ENCODE peak calls at places on chromosomes 4 and X, in eight cellular contexts. One of them, this sample, is unnamed. For H3K4me1, the result is how much of the 10 kb centered on the place peaks cover.

GRCh38 chr4:26310264-26310663 is 10.6 kb upstream of the RBPJ start:
- DNase-seq in CD8-positive, alpha-beta T cell: no peak
- DNase-seq in ascending aorta: no peak
- DNase-seq in heart right ventricle: no peak
- DNase-seq in prostate gland: no peak
- DNase-seq in adipocyte: no peak
- DNase-seq in upper lobe of right lung: no peak
- DNase-seq in left lung: no peak
- DNase-seq in this sample: no peak

GRCh38 chr4:2255501-2256155 is 6.3 kb downstream of the MXD4 start:
- DNase-seq in left lung: peak
- DNase-seq in adipocyte: no peak
- DNase-seq in prostate gland: peak
- DNase-seq in upper lobe of right lung: peak
- DNase-seq in heart right ventricle: peak
- DNase-seq in ascending aorta: peak
- DNase-seq in CD8-positive, alpha-beta T cell: no peak
- DNase-seq in this sample: no peak

GRCh38 chrX:7921750-7922149 is 5.5 kb downstream of the PNPLA4 start:
- DNase-seq in CD8-positive, alpha-beta T cell: no peak
- DNase-seq in upper lobe of right lung: no peak
- DNase-seq in adipocyte: no peak
- DNase-seq in heart right ventricle: no peak
- DNase-seq in ascending aorta: no peak
- DNase-seq in prostate gland: no peak
- DNase-seq in left lung: no peak
- DNase-seq in this sample: no peak

GRCh38 chrX:9682456-9682855 is 83.2 kb downstream of the GPR143 start:
- DNase-seq in prostate gland: no peak
- DNase-seq in left lung: no peak
- DNase-seq in heart right ventricle: no peak
- DNase-seq in CD8-positive, alpha-beta T cell: no peak
- DNase-seq in ascending aorta: no peak
- DNase-seq in upper lobe of right lung: no peak
- DNase-seq in adipocyte: peak
- DNase-seq in this sample: no peak

GRCh38 chr4:152815078-152815477 is 35.3 kb downstream of the ARFIP1 start:
- DNase-seq in CD8-positive, alpha-beta T cell: no peak
- DNase-seq in left lung: no peak
- DNase-seq in adipocyte: peak
- DNase-seq in prostate gland: no peak
- DNase-seq in heart right ventricle: no peak
- DNase-seq in ascending aorta: no peak
- DNase-seq in upper lobe of right lung: no peak
- DNase-seq in this sample: no peak

GRCh38 chr4:134326866-134327265 is 125.3 kb upstream of the PABPC4L start:
- DNase-seq in prostate gland: no peak
- DNase-seq in heart right ventricle: no peak
- DNase-seq in upper lobe of right lung: no peak
- DNase-seq in ascending aorta: no peak
- DNase-seq in adipocyte: no peak
- DNase-seq in CD8-positive, alpha-beta T cell: no peak
- DNase-seq in left lung: no peak
- DNase-seq in this sample: no peak

GRCh38 chr4:145043306-145043705 is 54.7 kb downstream of the ANAPC10 start:
- DNase-seq in upper lobe of right lung: no peak
- DNase-seq in left lung: no peak
- DNase-seq in adipocyte: no peak
- DNase-seq in prostate gland: no peak
- DNase-seq in heart right ventricle: no peak
- DNase-seq in CD8-positive, alpha-beta T cell: no peak
- DNase-seq in ascending aorta: no peak
- DNase-seq in this sample: no peak

GRCh38 chr4:8695237-8696219 is 103.0 kb downstream of the CPZ start:
- DNase-seq in heart right ventricle: no peak
- DNase-seq in ascending aorta: no peak
- DNase-seq in upper lobe of right lung: peak
- DNase-seq in adipocyte: no peak
- DNase-seq in left lung: no peak
- DNase-seq in CD8-positive, alpha-beta T cell: no peak
- DNase-seq in prostate gland: no peak
- DNase-seq in this sample: no peak

GRCh38 chrX:132489256-132490085 is 633 bp upstream of the MBNL3 start:
- DNase-seq in heart right ventricle: peak
- DNase-seq in prostate gland: peak
- DNase-seq in ascending aorta: peak
- DNase-seq in adipocyte: peak
- DNase-seq in left lung: peak
- DNase-seq in upper lobe of right lung: peak
- DNase-seq in CD8-positive, alpha-beta T cell: peak
- DNase-seq in this sample: peak

GRCh38 chr4:164381859-164382258 is 372.1 kb upstream of the SMIM31 start:
- DNase-seq in prostate gland: no peak
- DNase-seq in upper lobe of right lung: no peak
- DNase-seq in heart right ventricle: no peak
- DNase-seq in adipocyte: no peak
- DNase-seq in left lung: no peak
- DNase-seq in ascending aorta: no peak
- DNase-seq in CD8-positive, alpha-beta T cell: no peak
- DNase-seq in this sample: no peak

GRCh38 chr4:77047037-77047436 is 28.8 kb downstream of the CCNI start:
- DNase-seq in left lung: no peak
- DNase-seq in CD8-positive, alpha-beta T cell: no peak
- DNase-seq in prostate gland: no peak
- DNase-seq in adipocyte: peak
- DNase-seq in heart right ventricle: no peak
- DNase-seq in ascending aorta: no peak
- DNase-seq in upper lobe of right lung: no peak
- DNase-seq in this sample: no peak

GRCh38 chr4:105509291-105509690 is 35.4 kb upstream of the PPA2 start:
- DNase-seq in CD8-positive, alpha-beta T cell: no peak
- DNase-seq in prostate gland: no peak
- DNase-seq in heart right ventricle: no peak
- DNase-seq in adipocyte: no peak
- DNase-seq in upper lobe of right lung: no peak
- DNase-seq in left lung: no peak
- DNase-seq in ascending aorta: no peak
- DNase-seq in this sample: no peak

GRCh38 chrX:67555578-67556203 is 11.9 kb downstream of the AR start:
- DNase-seq in upper lobe of right lung: no peak
- DNase-seq in CD8-positive, alpha-beta T cell: no peak
- DNase-seq in prostate gland: no peak
- DNase-seq in ascending aorta: no peak
- DNase-seq in heart right ventricle: no peak
- DNase-seq in left lung: peak
- DNase-seq in adipocyte: peak
- DNase-seq in this sample: no peak

GRCh38 chrX:53715336-53715924 is 28.9 kb upstream of the HUWE1 start:
- DNase-seq in heart right ventricle: no peak
- DNase-seq in left lung: no peak
- DNase-seq in ascending aorta: no peak
- DNase-seq in prostate gland: no peak
- DNase-seq in CD8-positive, alpha-beta T cell: no peak
- DNase-seq in upper lobe of right lung: no peak
- DNase-seq in adipocyte: no peak
- DNase-seq in this sample: no peak

GRCh38 chrX:72100824-72101351 is 30.8 kb downstream of the RTL5 start:
- DNase-seq in adipocyte: no peak
- DNase-seq in upper lobe of right lung: peak
- DNase-seq in left lung: peak
- DNase-seq in heart right ventricle: no peak
- DNase-seq in ascending aorta: no peak
- DNase-seq in CD8-positive, alpha-beta T cell: peak
- DNase-seq in prostate gland: no peak
- DNase-seq in this sample: peak
- H3K4me3 ChIP-seq in adipocyte: no peak
- H3K4me3 ChIP-seq in upper lobe of right lung: no peak
- H3K4me3 ChIP-seq in left lung: no peak
- H3K4me3 ChIP-seq in heart right ventricle: no peak
- H3K4me3 ChIP-seq in ascending aorta: no peak
- H3K4me3 ChIP-seq in CD8-positive, alpha-beta T cell: no peak
- H3K4me3 ChIP-seq in prostate gland: no peak
- H3K4me3 ChIP-seq in this sample: peak

DNA sequence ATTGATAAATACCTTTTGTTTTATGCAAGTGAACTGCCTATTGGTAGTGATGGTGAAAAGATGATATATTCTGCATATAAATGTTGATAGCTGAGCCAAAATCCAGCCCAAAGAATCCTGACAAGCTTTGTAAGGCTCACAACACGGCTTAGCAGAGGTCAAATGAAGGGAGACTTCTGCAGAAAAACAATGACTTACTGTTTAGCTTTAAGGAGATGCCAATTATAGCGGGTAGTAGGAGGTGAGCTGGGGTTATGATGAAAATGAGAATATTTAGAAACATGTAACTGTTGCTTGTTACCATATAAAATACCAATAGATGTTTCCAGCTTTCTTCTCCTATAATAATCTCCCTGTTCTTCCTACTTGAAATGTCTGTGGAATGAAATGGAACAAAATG is 97.1 kb downstream of the AFF1 start:
- DNase-seq in heart right ventricle: no peak
- DNase-seq in adipocyte: no peak
- DNase-seq in upper lobe of right lung: no peak
- DNase-seq in ascending aorta: no peak
- DNase-seq in prostate gland: no peak
- DNase-seq in CD8-positive, alpha-beta T cell: no peak
- DNase-seq in left lung: no peak
- DNase-seq in this sample: no peak
- H3K4me1 ChIP-seq in heart right ventricle: half or more
- H3K4me1 ChIP-seq in adipocyte: half or more
- H3K4me1 ChIP-seq in upper lobe of right lung: half or more
- H3K4me1 ChIP-seq in ascending aorta: under half
- H3K4me1 ChIP-seq in prostate gland: under half
- H3K4me1 ChIP-seq in CD8-positive, alpha-beta T cell: under half
- H3K4me1 ChIP-seq in left lung: half or more
- H3K4me1 ChIP-seq in this sample: under half

DNA sequence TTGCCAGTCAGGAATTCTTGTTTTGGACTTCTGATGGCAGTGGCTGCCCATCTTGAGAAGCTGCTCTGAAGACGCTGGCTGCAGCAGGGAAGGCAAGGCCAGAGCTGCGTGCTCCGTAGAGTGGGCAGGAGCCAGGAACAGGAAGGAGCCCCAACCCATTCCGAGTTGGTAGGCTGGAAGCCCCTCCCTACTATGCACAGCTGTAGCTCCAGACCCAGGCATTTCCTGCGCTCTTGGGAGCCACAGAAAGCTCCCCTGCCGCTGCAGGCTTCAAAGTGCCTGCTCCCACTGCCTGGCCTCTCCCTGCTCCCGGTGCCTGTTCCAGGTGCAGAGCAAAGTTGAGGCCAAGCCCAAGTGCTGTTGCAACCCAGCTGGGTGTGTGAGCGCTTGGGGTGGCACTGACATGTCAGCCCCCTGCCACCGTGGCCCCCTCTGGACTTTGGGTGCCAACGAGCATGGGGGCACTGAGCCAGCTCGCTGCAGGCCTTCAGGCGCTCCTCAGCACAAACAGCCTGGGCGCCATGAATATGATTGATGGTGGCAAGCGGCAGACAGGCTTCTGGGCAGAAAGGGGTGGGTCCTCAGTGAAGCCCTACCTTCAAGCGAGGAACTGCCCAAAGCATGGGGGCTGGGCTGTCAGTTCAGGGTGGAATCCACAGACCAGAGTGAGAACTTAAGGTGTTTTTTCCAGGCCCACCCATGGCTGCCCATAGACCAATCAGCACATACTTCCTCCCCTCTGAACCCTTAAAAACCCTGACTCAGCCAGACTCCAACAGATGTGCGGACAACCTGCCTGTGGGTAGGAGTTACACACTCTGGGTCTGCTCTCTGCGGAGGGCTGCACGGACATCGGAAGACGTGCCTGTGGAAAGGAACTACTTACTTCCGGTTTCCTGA is 677.2 kb upstream of the INTU start:
- DNase-seq in prostate gland: no peak
- DNase-seq in adipocyte: no peak
- DNase-seq in heart right ventricle: no peak
- DNase-seq in CD8-positive, alpha-beta T cell: no peak
- DNase-seq in ascending aorta: no peak
- DNase-seq in left lung: no peak
- DNase-seq in upper lobe of right lung: no peak
- DNase-seq in this sample: no peak
- H3K4me3 ChIP-seq in prostate gland: no peak
- H3K4me3 ChIP-seq in adipocyte: no peak
- H3K4me3 ChIP-seq in heart right ventricle: no peak
- H3K4me3 ChIP-seq in CD8-positive, alpha-beta T cell: no peak
- H3K4me3 ChIP-seq in ascending aorta: no peak
- H3K4me3 ChIP-seq in left lung: no peak
- H3K4me3 ChIP-seq in upper lobe of right lung: no peak
- H3K4me3 ChIP-seq in this sample: no peak

GRCh38 chr4:182144621-182145359 is 98.4 kb upstream of the TENM3 start:
- DNase-seq in left lung: no peak
- DNase-seq in CD8-positive, alpha-beta T cell: no peak
- DNase-seq in adipocyte: peak
- DNase-seq in prostate gland: no peak
- DNase-seq in ascending aorta: no peak
- DNase-seq in heart right ventricle: no peak
- DNase-seq in upper lobe of right lung: no peak
- DNase-seq in this sample: no peak

GRCh38 chr4:182141623-182142022 is 101.6 kb upstream of the TENM3 start:
- DNase-seq in CD8-positive, alpha-beta T cell: no peak
- DNase-seq in heart right ventricle: no peak
- DNase-seq in adipocyte: no peak
- DNase-seq in left lung: no peak
- DNase-seq in prostate gland: no peak
- DNase-seq in ascending aorta: no peak
- DNase-seq in upper lobe of right lung: no peak
- DNase-seq in this sample: no peak

GRCh38 chr4:182143822-182144620 is 99.2 kb upstream of the TENM3 start:
- DNase-seq in prostate gland: no peak
- DNase-seq in adipocyte: peak
- DNase-seq in upper lobe of right lung: peak
- DNase-seq in ascending aorta: no peak
- DNase-seq in heart right ventricle: no peak
- DNase-seq in left lung: no peak
- DNase-seq in CD8-positive, alpha-beta T cell: no peak
- DNase-seq in this sample: no peak

GRCh38 chr4:182142146-182143085 is 100.8 kb upstream of the TENM3 start:
- DNase-seq in left lung: no peak
- DNase-seq in CD8-positive, alpha-beta T cell: no peak
- DNase-seq in upper lobe of right lung: no peak
- DNase-seq in heart right ventricle: no peak
- DNase-seq in adipocyte: peak
- DNase-seq in prostate gland: no peak
- DNase-seq in ascending aorta: no peak
- DNase-seq in this sample: no peak

DNA sequence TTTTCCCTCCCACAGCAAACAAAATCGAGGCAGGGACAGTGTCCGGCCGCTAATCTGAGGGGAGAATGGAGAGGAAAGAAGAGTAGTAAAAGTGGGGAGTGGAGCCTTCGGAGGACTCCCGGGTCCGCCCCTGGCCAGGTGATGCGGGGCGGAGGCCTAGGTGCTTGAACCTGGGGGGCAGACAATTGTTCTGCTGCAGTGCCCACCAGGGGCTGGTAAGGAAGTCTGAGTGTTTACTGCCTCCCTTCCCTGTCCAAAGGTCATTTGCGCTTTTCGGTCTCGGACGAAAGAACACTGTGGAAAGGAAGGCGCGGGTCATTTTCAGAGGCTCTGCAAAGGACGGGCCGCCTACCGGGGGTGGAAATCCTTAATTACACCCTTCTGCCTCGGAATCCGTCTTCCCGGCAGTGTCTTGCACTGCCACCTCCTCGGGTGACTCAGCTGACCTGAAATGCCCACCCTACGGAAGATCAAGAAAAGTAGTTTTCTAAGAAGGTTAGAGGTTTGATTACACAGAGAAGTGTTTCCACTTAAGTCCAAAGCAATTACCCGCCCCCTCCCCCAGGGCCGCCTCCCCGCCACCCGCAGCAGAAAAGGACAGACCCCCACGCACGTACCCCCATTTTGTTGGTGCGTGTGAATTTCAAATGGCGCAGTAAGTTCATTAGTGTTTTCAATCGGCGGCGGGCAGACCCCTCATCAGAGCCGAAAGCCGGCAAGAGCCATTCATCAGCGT is 99.9 kb upstream of the TENM3 start:
- DNase-seq in ascending aorta: no peak
- DNase-seq in left lung: no peak
- DNase-seq in CD8-positive, alpha-beta T cell: no peak
- DNase-seq in heart right ventricle: no peak
- DNase-seq in upper lobe of right lung: no peak
- DNase-seq in adipocyte: peak
- DNase-seq in prostate gland: no peak
- DNase-seq in this sample: no peak
- H3K4me1 ChIP-seq in ascending aorta: under half
- H3K4me1 ChIP-seq in left lung: under half
- H3K4me1 ChIP-seq in CD8-positive, alpha-beta T cell: under half
- H3K4me1 ChIP-seq in heart right ventricle: under half
- H3K4me1 ChIP-seq in upper lobe of right lung: under half
- H3K4me1 ChIP-seq in adipocyte: under half
- H3K4me1 ChIP-seq in prostate gland: under half
- H3K4me1 ChIP-seq in this sample: under half

This sample was measured in naive thymus-derived CD4-positive, alpha-beta T cell.